ENCODE peak calls at places on chromosomes 13 and 19, in nine cellular contexts. E, B, M, I, J, V, Z, H and P are unnamed samples.
A peak's percentile ranks its signal among the peaks of the same experiment; 100 is the strongest.

GRCh38 chr19:9043524-9043923 is 33.3 kb upstream of the MUC16 start:
- DNase-seq in B (peak; percentile 72), M (no peak), J (no peak), E (no peak), Z (no peak), V (no peak), H (no peak), I (no peak), P (no peak)

GRCh38 chr13:93505104-93505952 is 278.7 kb downstream of the GPC6 start:
- DNase-seq in B (peak; percentile 2), H (no peak), M (no peak), I (no peak), V (no peak), E (no peak), Z (no peak), J (no peak), P (no peak)

GRCh38 chr13:33312150-33312908 is 26.8 kb upstream of the STARD13 start:
- DNase-seq in B (no peak), V (no peak), J (no peak), M (peak; percentile 36), E (no peak), H (no peak), Z (no peak), I (no peak), P (no peak)

GRCh38 chr19:42601811-42602443 is 7.2 kb upstream of the CEACAM8 start:
- DNase-seq in E (peak; percentile 59), J (no peak), B (peak; percentile 44), I (no peak), V (no peak), M (peak; percentile 25), Z (no peak), H (peak; percentile 12), P (no peak)

GRCh38 chr13:101700598-101700997 is 248.1 kb downstream of the ITGBL1 start:
- DNase-seq in V (no peak), B (no peak), H (no peak), I (no peak), J (no peak), M (no peak), E (no peak), Z (no peak), P (no peak)

GRCh38 chr13:33109319-33109718 is 93.1 kb downstream of the KL start:
- DNase-seq in J (no peak), V (no peak), Z (no peak), B (no peak), I (no peak), M (no peak), H (no peak), E (no peak), P (no peak)

GRCh38 chr19:15330801-15331418 is 1.4 kb downstream of the BRD4 start:
- DNase-seq in B (peak; percentile 70), V (no peak), Z (no peak), M (peak; percentile 87), I (peak; percentile 2), J (no peak), E (no peak), H (no peak), P (no peak)

GRCh38 chr13:106865706-106866288 is 297.9 kb upstream of the ARGLU1 start:
- DNase-seq in J (no peak), M (no peak), B (no peak), Z (no peak), H (no peak), I (no peak), V (no peak), E (no peak), P (no peak)

GRCh38 chr13:99311748-99312492 is 4.7 kb upstream of the GPR183 start:
- DNase-seq in H (no peak), J (no peak), M (no peak), I (no peak), E (no peak), Z (no peak), V (no peak), B (no peak), P (peak; percentile 50)

GRCh38 chr19:13083627-13084026 is 19.0 kb downstream of the LYL1 start:
- DNase-seq in I (no peak), E (no peak), J (no peak), M (no peak), V (no peak), Z (no peak), H (no peak), B (no peak), P (no peak)

GRCh38 chr19:4174212-4174894 is 8.0 kb downstream of the SIRT6 start:
- DNase-seq in J (no peak), H (no peak), E (no peak), V (no peak), I (peak; percentile 51), B (no peak), M (no peak), Z (no peak), P (no peak)

GRCh38 chr19:4175669-4175931 is 6.8 kb downstream of the SIRT6 start:
- DNase-seq in Z (no peak), B (no peak), I (peak; percentile 60), J (no peak), M (no peak), E (no peak), H (no peak), V (no peak), P (no peak)

GRCh38 chr19:4172861-4173473 is 9.4 kb downstream of the SIRT6 start:
- DNase-seq in V (no peak), H (no peak), Z (peak; percentile 85), B (peak; percentile 24), I (peak; percentile 89), J (peak; percentile 68), M (peak; percentile 36), E (peak; percentile 85), P (peak; percentile 54)

GRCh38 chr19:4174895-4175668 is 7.3 kb downstream of the SIRT6 start:
- DNase-seq in V (no peak), J (no peak), E (no peak), Z (peak; percentile 72), H (no peak), I (peak; percentile 71), B (no peak), M (no peak), P (no peak)

GRCh38 chr19:4173479-4174211 is 8.7 kb downstream of the SIRT6 start:
- DNase-seq in E (no peak), I (peak; percentile 26), V (no peak), H (no peak), Z (no peak), B (no peak), J (no peak), M (no peak), P (no peak)
- H3K4me3 ChIP-seq in E (no peak overlapping the region), I (no peak overlapping the region), V (no peak overlapping the region), H (no peak overlapping the region), Z (no peak overlapping the region), B (no peak overlapping the region), J (no peak overlapping the region), M (no peak overlapping the region), P (no peak overlapping the region)

GRCh38 chr13:20356437-20356836 is 124.3 kb upstream of the GJB6 start:
- DNase-seq in J (no peak), E (no peak), V (no peak), B (no peak), H (no peak), Z (no peak), I (no peak), M (no peak), P (no peak)

GRCh38 chr13:20353973-20354372 is 121.9 kb upstream of the GJB6 start:
- DNase-seq in J (no peak), M (peak; percentile 71), Z (no peak), E (no peak), H (no peak), I (no peak), B (peak; percentile 74), V (no peak), P (no peak)

GRCh38 chr13:20358022-20358421 is 125.9 kb upstream of the GJB6 start:
- DNase-seq in V (no peak), Z (no peak), B (no peak), E (no peak), H (no peak), J (no peak), I (no peak), M (no peak), P (no peak)

GRCh38 chr13:20351279-20352022 is 119.3 kb upstream of the GJB6 start:
- DNase-seq in H (no peak), I (no peak), J (no peak), V (peak; percentile 20), B (peak; percentile 90), E (no peak), Z (no peak), M (peak; percentile 91), P (no peak)

GRCh38 chr13:20354722-20355121 is 122.6 kb upstream of the GJB6 start:
- DNase-seq in Z (no peak), V (no peak), I (no peak), B (no peak), J (no peak), M (peak; percentile 77), H (no peak), E (no peak), P (no peak)
- H3K4me3 ChIP-seq in Z (no peak overlapping the region), V (no peak overlapping the region), I (no peak overlapping the region), B (no peak overlapping the region), J (no peak overlapping the region), M (no peak overlapping the region), H (no peak overlapping the region), E (no peak overlapping the region), P (no peak overlapping the region)

GRCh38 chr13:27379126-27379525 is 45.3 kb upstream of the GTF3A start:
- DNase-seq in I (no peak), Z (no peak), E (no peak), M (no peak), V (no peak), B (no peak), J (no peak), H (no peak), P (no peak)

GRCh38 chr13:27375686-27376326 is 48.6 kb upstream of the GTF3A start:
- DNase-seq in I (no peak), E (peak; percentile 87), B (peak; percentile 72), H (peak; percentile 50), Z (no peak), M (peak; percentile 19), J (no peak), V (no peak), P (peak; percentile 50)

GRCh38 chr13:27381601-27382000 is 42.8 kb upstream of the GTF3A start:
- DNase-seq in I (no peak), M (no peak), Z (no peak), B (no peak), V (no peak), H (no peak), E (no peak), J (no peak), P (no peak)

GRCh38 chr13:27383104-27383921 is 41.1 kb upstream of the GTF3A start:
- DNase-seq in B (no peak), E (no peak), H (no peak), I (no peak), Z (no peak), V (no peak), M (no peak), J (no peak), P (no peak)

GRCh38 chr13:27379694-27380596 is 44.5 kb upstream of the GTF3A start:
- DNase-seq in I (no peak), M (peak; percentile 49), H (no peak), B (peak; percentile 76), V (no peak), J (no peak), Z (no peak), E (peak; percentile 87), P (no peak)
- H3K4me3 ChIP-seq in I (no peak overlapping the region), M (no peak overlapping the region), H (no peak overlapping the region), B (no peak overlapping the region), V (no peak overlapping the region), J (no peak overlapping the region), Z (no peak overlapping the region), E (no peak overlapping the region), P (no peak overlapping the region)

DNA sequence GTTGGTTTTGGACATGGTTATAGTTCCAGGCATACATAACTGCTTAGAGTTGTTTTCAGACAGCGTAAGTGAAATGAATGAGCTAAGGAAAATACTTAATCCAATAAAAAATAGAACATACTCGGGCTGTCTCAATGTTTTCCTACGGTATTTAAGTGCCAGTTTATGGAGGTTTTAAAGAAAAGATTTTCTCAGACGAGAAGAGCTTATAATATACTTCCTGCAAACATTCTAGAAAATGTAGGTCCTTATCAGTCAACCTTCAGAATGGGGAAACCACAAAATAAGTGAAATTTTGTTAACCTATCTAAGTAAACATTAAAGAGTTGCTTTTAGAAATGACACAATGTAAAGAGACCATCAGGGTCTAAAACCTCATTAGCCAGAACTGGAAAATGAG is 12.1 kb downstream of the MIR17HG start:
- DNase-seq in M (no peak), I (no peak), B (no peak), V (no peak), H (no peak), Z (no peak), J (no peak), E (no peak), P (no peak)
- H3K4me3 ChIP-seq in M (no peak overlapping the region), I (no peak overlapping the region), B (no peak overlapping the region), V (no peak overlapping the region), H (no peak overlapping the region), Z (no peak overlapping the region), J (no peak overlapping the region), E (no peak overlapping the region), P (no peak overlapping the region)